ENCODE peak calls at places on chromosomes 5 and 9, in seven cellular contexts. I is type B pancreatic cell; Z is H9; G is CD8-positive, alpha-beta T cell; V is tibial artery; P is stomach; S is WTC11. F is an unnamed sample.

GRCh38 chr5:16869821-16870796 is 66.0 kb downstream of the MYO10 start:
- DNase-seq in I (no peak), Z (no peak), G (no peak), V (no peak), P (no peak), S (no peak), F (no peak)

GRCh38 chr5:58759745-58760144 is 176.9 kb downstream of the RAB3C start:
- DNase-seq in I (no peak), Z (no peak), G (no peak), V (no peak), P (no peak), S (no peak), F (no peak)

GRCh38 chr5:178872302-178872701 is 12.5 kb downstream of the ZNF354B start:
- DNase-seq in I (no peak), Z (no peak), G (no peak), V (no peak), P (no peak), S (no peak), F (no peak)

GRCh38 chr9:109156705-109157104 is 10.3 kb downstream of the FRRS1L start:
- DNase-seq in I (no peak), Z (no peak), G (no peak), V (no peak), P (no peak), S (no peak), F (no peak)

GRCh38 chr5:38453506-38453905 is 102.9 kb downstream of the LIFR start:
- DNase-seq in I (no peak), Z (no peak), G (peak; percentile 44), V (no peak), P (no peak), S (no peak), F (no peak)

GRCh38 chr5:122163151-122164069 is 34.1 kb downstream of the ZNF474 start:
- DNase-seq in I (no peak), Z (no peak), G (no peak), V (peak; percentile 76), P (no peak), S (no peak), F (no peak)

GRCh38 chr5:149641000-149641576 is 59.8 kb downstream of the ARHGEF37 start:
- DNase-seq in I (no peak), Z (no peak), G (no peak), V (peak; percentile 53), P (peak; percentile 53), S (no peak), F (no peak)

GRCh38 chr5:15026506-15026905 is 154.9 kb upstream of the ANKH start:
- DNase-seq in I (no peak), Z (no peak), G (no peak), V (no peak), P (no peak), S (no peak), F (no peak)

DNA sequence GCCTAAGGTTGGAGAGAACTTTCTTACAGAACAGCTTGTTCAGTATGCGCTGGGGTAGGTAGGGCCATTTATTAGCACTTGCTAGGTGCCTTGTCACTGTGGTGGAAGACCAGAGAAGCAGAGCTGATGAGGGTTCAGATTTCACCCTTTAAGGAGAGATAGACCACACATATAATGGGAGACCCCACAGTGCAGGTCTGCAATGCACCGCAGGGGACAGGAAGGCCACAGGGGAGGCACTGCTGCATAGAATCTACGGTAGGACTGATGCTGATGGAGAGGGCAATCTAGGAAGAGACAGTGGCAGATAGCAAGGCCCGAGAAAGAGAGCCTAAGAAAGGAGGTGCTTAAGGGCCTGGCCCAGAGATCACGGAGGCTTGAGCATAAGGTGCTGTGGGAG is 64.2 kb downstream of the PTPDC1 start:
- DNase-seq in I (no peak), Z (no peak), G (no peak), V (no peak), P (no peak), S (no peak), F (no peak)
- TF ChIP-seq CTCF in I (no peak), Z (no peak), G (no peak), V (no peak), P (no peak), S (no peak), F (no peak)

DNA sequence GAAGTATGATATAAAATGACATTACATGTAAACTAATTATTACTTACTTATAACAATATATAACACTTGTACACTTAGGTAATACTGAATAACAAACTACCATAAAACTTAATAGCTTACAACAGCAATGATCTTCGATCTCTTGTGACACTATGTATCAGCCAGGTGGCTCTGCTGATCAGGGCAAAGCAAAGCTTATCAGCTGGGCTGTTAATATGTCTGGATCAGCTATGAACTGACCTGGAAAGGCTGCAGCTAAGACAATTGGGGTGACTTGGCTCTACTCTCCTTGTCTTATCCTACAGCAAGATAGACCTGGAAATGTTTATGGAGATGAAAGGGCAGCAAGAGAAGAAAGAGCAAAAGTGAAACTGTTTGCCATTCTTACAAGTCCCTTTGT is 511.3 kb downstream of the TLR4 start:
- DNase-seq in I (no peak), Z (no peak), G (no peak), V (no peak), P (no peak), S (no peak), F (no peak)
- TF ChIP-seq CTCF in I (no peak), Z (no peak), G (no peak), V (no peak), P (no peak), S (no peak), F (no peak)

DNA sequence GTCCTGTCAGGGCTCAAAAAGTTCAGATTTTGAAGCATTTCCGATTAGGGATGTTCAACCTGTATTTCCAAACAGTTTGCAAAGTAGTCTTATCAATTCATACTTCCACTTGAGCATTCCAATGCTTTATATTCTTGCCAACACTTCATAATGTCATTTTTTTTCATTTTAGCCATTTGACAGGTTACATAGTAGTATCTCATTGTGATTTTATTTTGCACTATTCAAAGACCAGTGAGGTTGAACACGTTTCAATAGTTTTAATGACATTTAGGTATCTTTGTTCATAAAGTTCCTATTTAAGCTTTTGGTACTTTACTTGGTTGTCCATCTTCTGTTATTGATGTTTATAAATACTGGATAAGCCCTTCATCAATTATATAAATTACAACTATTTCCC is 71.4 kb downstream of the CEP120 start:
- DNase-seq in I (no peak), Z (no peak), G (no peak), V (no peak), P (no peak), S (no peak), F (no peak)
- TF ChIP-seq CTCF in I (no peak), Z (no peak), G (no peak), V (no peak), P (no peak), S (no peak), F (no peak)

DNA sequence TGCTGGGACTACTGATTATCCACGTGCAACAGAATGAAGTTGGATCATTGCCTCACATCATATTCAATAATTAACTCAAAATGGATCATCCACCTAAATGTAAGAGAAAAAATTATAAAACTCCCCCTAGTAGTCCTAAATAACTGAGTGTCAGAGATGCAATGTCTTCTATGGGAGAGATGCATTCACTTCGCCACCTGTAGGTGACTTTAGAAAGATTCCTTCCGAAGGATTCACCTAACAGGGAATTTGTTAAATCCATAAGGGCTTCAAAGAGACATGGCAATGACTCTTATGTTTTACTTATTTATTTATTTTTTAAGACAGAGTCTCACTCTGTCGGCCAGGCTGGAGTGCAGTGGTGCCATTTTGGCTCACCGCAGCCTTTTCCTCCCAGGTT is 526.0 kb downstream of the MTRR start:
- DNase-seq in I (no peak), Z (no peak), G (no peak), V (no peak), P (no peak), S (no peak), F (no peak)
- TF ChIP-seq CTCF in I (no peak), Z (peak; percentile 62), G (no peak), V (no peak), P (no peak), S (no peak), F (no peak)

GRCh38 chr5:6291961-6292360 is 86.4 kb downstream of the MED10 start:
- DNase-seq in I (no peak), Z (peak; percentile 41), G (no peak), V (no peak), P (no peak), S (no peak), F (no peak)

GRCh38 chr5:6302099-6302498 is 76.2 kb downstream of the MED10 start:
- DNase-seq in I (no peak), Z (peak; percentile 48), G (no peak), V (no peak), P (no peak), S (peak; percentile 43), F (no peak)

GRCh38 chr5:6296524-6296923 is 81.8 kb downstream of the MED10 start:
- DNase-seq in I (no peak), Z (no peak), G (no peak), V (no peak), P (no peak), S (no peak), F (no peak)
- TF ChIP-seq CTCF in I (no peak), Z (peak; percentile 31), G (no peak), V (no peak), P (no peak), S (no peak), F (no peak)